ENCODE peak calls at places on chromosomes 1 and 21, in ten cellular contexts. B is tibial nerve; U is substantia nigra; S is stimulated activated CD8-positive, alpha-beta memory T cell treated with anti-CD3 and anti-CD28 coated beads, Interleukin-4, amount 100 ng/mL, for 24 hours; H is heart right ventricle; P is LoVo; F is neural progenitor cell; Y is CD8-positive, alpha-beta memory T cell; I is hypothalamus; A is NCI-H774. G is an unnamed sample.

GRCh38 chr1:229217716-229218115 is 53.2 kb upstream of the RAB4A start:
- DNase-seq in B (no peak), U (no peak), S (no peak), H (no peak), P (no peak), F (no peak), Y (no peak), I (no peak), A (no peak), G (peak)

GRCh38 chr1:164748253-164748899 is 189.4 kb downstream of the PBX1 start:
- DNase-seq in B (peak), U (no peak), S (no peak), H (peak), P (no peak), F (peak), Y (no peak), I (no peak), A (no peak), G (peak)

GRCh38 chr21:35559128-35559831 is 501.0 kb downstream of the SETD4 start:
- DNase-seq in B (no peak), U (no peak), S (no peak), H (no peak), P (no peak), F (no peak), Y (no peak), I (no peak), A (no peak), G (no peak)

GRCh38 chr1:53957231-53957818 is 11.2 kb downstream of the LRRC42 start:
- DNase-seq in B (no peak), U (no peak), S (no peak), H (no peak), P (peak), F (no peak), Y (no peak), I (no peak), A (no peak), G (peak)

GRCh38 chr1:209567788-209568187 is 15.7 kb upstream of the CAMK1G start:
- DNase-seq in B (no peak), U (no peak), S (no peak), H (no peak), P (no peak), F (no peak), Y (no peak), I (no peak), A (no peak), G (no peak)

GRCh38 chr1:3319874-3320245 is 134.6 kb upstream of the ARHGEF16 start:
- DNase-seq in B (peak), U (no peak), S (no peak), H (no peak), P (peak), F (peak), Y (no peak), I (no peak), A (peak), G (peak)

GRCh38 chr1:43206721-43207228 is 34.6 kb downstream of the CFAP57 start:
- DNase-seq in B (no peak), U (no peak), S (no peak), H (peak), P (peak), F (peak), Y (no peak), I (no peak), A (no peak), G (peak)

GRCh38 chr1:42936309-42937078 is 22.2 kb downstream of the SLC2A1 start:
- DNase-seq in B (peak), U (no peak), S (no peak), H (no peak), P (peak), F (no peak), Y (peak), I (no peak), A (no peak), G (no peak)

GRCh38 chr1:167427843-167428242 is 90.5 kb downstream of the CD247 start:
- DNase-seq in B (no peak), U (no peak), S (no peak), H (no peak), P (no peak), F (no peak), Y (no peak), I (no peak), A (no peak), G (no peak)

GRCh38 chr21:46153259-46154154 is 1.9 kb downstream of the FTCD start:
- DNase-seq in B (no peak), U (peak), S (no peak), H (peak), P (no peak), F (peak), Y (peak), I (no peak), A (no peak), G (peak)

GRCh38 chr21:38042246-38042645 is 126.0 kb upstream of the KCNJ6 start:
- DNase-seq in B (no peak), U (no peak), S (no peak), H (no peak), P (no peak), F (no peak), Y (no peak), I (no peak), A (no peak), G (no peak)

GRCh38 chr1:208864366-208864965 is 620.3 kb upstream of the PLXNA2 start:
- DNase-seq in B (no peak), U (no peak), S (no peak), H (no peak), P (no peak), F (no peak), Y (no peak), I (no peak), A (no peak), G (no peak)

GRCh38 chr1:50417487-50417886 is 5.8 kb downstream of the DMRTA2 start:
- DNase-seq in B (no peak), U (no peak), S (no peak), H (no peak), P (no peak), F (peak), Y (no peak), I (no peak), A (no peak), G (peak)

GRCh38 chr1:3060601-3061551 is 8.1 kb upstream of the PRDM16 start:
- DNase-seq in B (no peak), U (no peak), S (no peak), H (no peak), P (no peak), F (peak), Y (no peak), I (no peak), A (no peak), G (peak)

GRCh38 chr1:36784147-36784862 is 250.0 kb downstream of the GRIK3 start:
- DNase-seq in B (no peak), U (no peak), S (no peak), H (no peak), P (no peak), F (no peak), Y (no peak), I (no peak), A (no peak), G (no peak)

GRCh38 chr1:168386949-168387586 is 106.4 kb downstream of the TBX19 start:
- DNase-seq in B (no peak), U (no peak), S (peak), H (peak), P (no peak), F (peak), Y (peak), I (no peak), A (peak), G (peak)

GRCh38 chr1:245222931-245223330 is 68.1 kb downstream of the KIF26B start:
- DNase-seq in B (no peak), U (no peak), S (no peak), H (no peak), P (no peak), F (no peak), Y (no peak), I (no peak), A (no peak), G (no peak)

G was measured in mesendoderm.